ENCODE peak calls at places on chromosomes 6 and 20, in eight cellular contexts. A, O, M, N, B, I, E and V are unnamed samples.

GRCh38 chr6:158405933-158406332 is 93.7 kb downstream of the TULP4 start:
- DNase-seq in A (no peak), O (no peak), M (no peak), N (no peak), B (no peak), I (no peak), E (no peak), V (peak; percentile 79)

GRCh38 chr6:53411451-53411850 is 62.7 kb upstream of the ELOVL5 start:
- DNase-seq in A (no peak), O (no peak), M (peak; percentile 22), N (no peak), B (no peak), I (no peak), E (no peak), V (peak; percentile 55)

GRCh38 chr20:60694763-60695162 is 557.3 kb upstream of the CDH4 start:
- DNase-seq in A (no peak), O (peak; percentile 5), M (no peak), N (no peak), B (no peak), I (no peak), E (no peak), V (no peak)

GRCh38 chr20:5504061-5504739 is 187.4 kb upstream of the PROKR2 start:
- DNase-seq in A (no peak), O (peak; percentile 66), M (no peak), N (peak; percentile 80), B (no peak), I (no peak), E (no peak), V (peak; percentile 74)

GRCh38 chr6:44942201-44942600 is 385.9 kb upstream of the RUNX2 start:
- DNase-seq in A (no peak), O (no peak), M (no peak), N (no peak), B (no peak), I (no peak), E (peak; percentile 42), V (no peak)

GRCh38 chr6:117655380-117655779 is 19.9 kb upstream of the NUS1 start:
- DNase-seq in A (peak; percentile 32), O (no peak), M (no peak), N (no peak), B (no peak), I (no peak), E (no peak), V (no peak)

GRCh38 chr6:131917318-131917717 is 33.9 kb downstream of the CCN2 start:
- DNase-seq in A (peak; percentile 38), O (no peak), M (no peak), N (no peak), B (no peak), I (no peak), E (no peak), V (no peak)

GRCh38 chr6:97524846-97525245 is 241.8 kb upstream of the MMS22L start:
- DNase-seq in A (no peak), O (no peak), M (no peak), N (peak; percentile 27), B (no peak), I (no peak), E (peak; percentile 2), V (no peak)

GRCh38 chr20:37702643-37703337 is 9.0 kb downstream of the CTNNBL1 start:
- DNase-seq in A (no peak), O (no peak), M (no peak), N (no peak), B (no peak), I (no peak), E (no peak), V (no peak)

GRCh38 chr6:135233676-135234491 is 52.8 kb downstream of the MYB start:
- DNase-seq in A (peak; percentile 59), O (peak; percentile 73), M (no peak), N (no peak), B (no peak), I (no peak), E (no peak), V (no peak)

GRCh38 chr6:71238351-71238750 is 50.3 kb upstream of the OGFRL1 start:
- DNase-seq in A (no peak), O (peak; percentile 17), M (no peak), N (no peak), B (peak; percentile 33), I (no peak), E (no peak), V (no peak)

GRCh38 chr20:45934046-45934586 is 367 bp upstream of the PCIF1 start:
- DNase-seq in A (no peak), O (peak; percentile 51), M (peak; percentile 66), N (peak; percentile 94), B (no peak), I (peak; percentile 61), E (peak; percentile 48), V (peak; percentile 46)

GRCh38 chr6:118867181-118867580 is 26.8 kb upstream of the ASF1A start:
- DNase-seq in A (no peak), O (peak; percentile 9), M (no peak), N (no peak), B (no peak), I (no peak), E (no peak), V (no peak)

GRCh38 chr6:18362058-18362561 is 25.0 kb upstream of the RNF144B start:
- DNase-seq in A (no peak), O (peak; percentile 91), M (no peak), N (no peak), B (peak; percentile 90), I (no peak), E (peak; percentile 34), V (no peak)

GRCh38 chr20:24147479-24147878 is 158.9 kb upstream of the GGTLC1 start:
- DNase-seq in A (no peak), O (no peak), M (no peak), N (no peak), B (no peak), I (no peak), E (no peak), V (no peak)

GRCh38 chr6:1527098-1527497 is 82.6 kb upstream of the FOXC1 start:
- DNase-seq in A (peak; percentile 78), O (peak; percentile 66), M (peak; percentile 65), N (peak; percentile 78), B (peak; percentile 6), I (no peak), E (no peak), V (peak; percentile 14)

GRCh38 chr20:34922654-34923381 is 32.8 kb downstream of the GSS start:
- DNase-seq in A (no peak), O (peak; percentile 79), M (no peak), N (no peak), B (peak; percentile 62), I (peak; percentile 60), E (peak; percentile 99), V (peak; percentile 42)

GRCh38 chr6:150641398-150642139 is 41.9 kb downstream of the PLEKHG1 start:
- DNase-seq in A (no peak), O (peak; percentile 18), M (no peak), N (no peak), B (no peak), I (no peak), E (no peak), V (peak; percentile 52)
- H3K27ac ChIP-seq in A (no peak overlapping the region), O (no peak overlapping the region), M (peak overlapping the region; percentile 21), N (peak overlapping the region; percentile 71), B (no peak overlapping the region), I (no peak overlapping the region), E (no peak overlapping the region), V (peak overlapping the region; percentile 57)

DNA sequence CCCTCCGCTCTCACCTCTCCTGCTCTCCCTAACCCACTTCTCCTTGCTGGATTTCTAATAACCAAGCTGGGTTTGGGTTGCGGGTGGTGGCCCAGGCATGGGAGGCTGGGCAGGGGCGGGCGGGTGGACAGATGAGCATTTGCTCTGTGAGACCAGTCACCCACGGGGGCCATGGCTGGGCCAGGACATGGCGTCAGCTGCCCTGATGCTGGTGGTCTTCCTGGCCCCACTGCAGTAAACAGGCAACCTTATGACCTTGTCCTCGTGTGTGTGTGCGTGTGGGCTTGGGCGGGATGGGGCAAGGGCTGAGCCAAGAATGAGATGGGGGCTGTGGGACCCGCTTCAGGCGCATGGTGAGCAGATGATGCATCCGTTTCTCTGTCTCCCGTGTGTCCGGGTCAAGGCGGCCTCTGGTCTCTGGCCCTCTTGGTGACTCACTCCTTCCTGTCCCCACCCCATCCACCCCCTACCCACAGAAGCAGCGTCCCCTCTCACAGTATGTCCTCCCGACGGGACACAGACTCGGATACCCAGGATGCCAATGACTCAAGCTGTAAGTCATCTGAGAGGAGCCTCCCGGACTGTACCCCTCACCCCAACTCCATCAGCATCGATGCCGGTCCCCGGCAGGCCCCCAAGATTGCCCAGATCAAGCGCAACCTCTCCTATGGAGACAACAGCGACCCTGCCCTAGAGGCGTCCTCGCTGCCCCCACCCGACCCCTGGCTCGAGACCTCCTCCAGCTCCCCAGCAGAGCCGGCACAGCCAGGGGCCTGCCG is 41.4 kb upstream of the MYL9 start:
- DNase-seq in A (no peak), O (no peak), M (no peak), N (no peak), B (no peak), I (no peak), E (no peak), V (no peak)
- H3K27ac ChIP-seq in A (no peak overlapping the region), O (no peak overlapping the region), M (no peak overlapping the region), N (no peak overlapping the region), B (no peak overlapping the region), I (no peak overlapping the region), E (peak overlapping the region; percentile 5), V (peak overlapping the region; percentile 61)

GRCh38 chr6:36929152-36929551 is 25.4 kb upstream of the PI16 start:
- DNase-seq in A (no peak), O (no peak), M (no peak), N (no peak), B (no peak), I (no peak), E (no peak), V (no peak)

GRCh38 chr6:36930483-36930882 is 24.1 kb upstream of the PI16 start:
- DNase-seq in A (no peak), O (no peak), M (no peak), N (no peak), B (no peak), I (no peak), E (no peak), V (no peak)

GRCh38 chr6:36928547-36928918 is 26.0 kb upstream of the PI16 start:
- DNase-seq in A (no peak), O (no peak), M (no peak), N (no peak), B (no peak), I (no peak), E (no peak), V (peak; percentile 28)

GRCh38 chr6:36927691-36928546 is 26.6 kb upstream of the PI16 start:
- DNase-seq in A (no peak), O (no peak), M (peak; percentile 38), N (no peak), B (no peak), I (no peak), E (no peak), V (no peak)

GRCh38 chr6:36929607-36930006 is 24.9 kb upstream of the PI16 start:
- DNase-seq in A (no peak), O (peak; percentile 79), M (no peak), N (no peak), B (no peak), I (no peak), E (no peak), V (no peak)
- H3K27ac ChIP-seq in A (no peak overlapping the region), O (no peak overlapping the region), M (peak overlapping the region; percentile 6), N (no peak overlapping the region), B (peak overlapping the region; percentile 31), I (no peak overlapping the region), E (no peak overlapping the region), V (no peak overlapping the region)

GRCh38 chr20:53870426-53871199 is 199.8 kb downstream of the BCAS1 start:
- DNase-seq in A (no peak), O (no peak), M (no peak), N (no peak), B (no peak), I (no peak), E (no peak), V (no peak)
- H3K27ac ChIP-seq in A (peak overlapping the region; percentile 87), O (no peak overlapping the region), M (peak overlapping the region; percentile 84), N (peak overlapping the region; percentile 36), B (no peak overlapping the region), I (peak overlapping the region; percentile 82), E (no peak overlapping the region), V (peak overlapping the region; percentile 70)

GRCh38 chr20:64253000-64253383 is 2.6 kb upstream of the PCMTD2 start:
- DNase-seq in A (no peak), O (no peak), M (no peak), N (no peak), B (no peak), I (no peak), E (no peak), V (no peak)
- H3K27ac ChIP-seq in A (no peak overlapping the region), O (no peak overlapping the region), M (no peak overlapping the region), N (no peak overlapping the region), B (no peak overlapping the region), I (no peak overlapping the region), E (no peak overlapping the region), V (no peak overlapping the region)